ENCODE peak calls at places on chromosomes 3 and 15, in seven cellular contexts. One of them, this sample, is unnamed.
A peak's percentile ranks its signal among the peaks of the same experiment; 100 is the strongest.

GRCh38 chr3:181568248-181568647 is 143.5 kb upstream of the SOX2 start:
- DNase-seq in adrenal gland: no peak
- DNase-seq in RWPE1: peak; percentile 5
- DNase-seq in kidney tubule cell: no peak
- DNase-seq in stimulated activated CD4-positive, alpha-beta T cell treated with anti-CD3 and anti-CD28 coated beads, Interleukin-12 subunit alpha, Interleukin-12 subunit beta, amount 100 ng/mL, for 24 hours: no peak
- DNase-seq in HEK293T: no peak
- DNase-seq in activated T-cell treated with anti-CD3 and anti-CD28 coated beads, Interleukin-2, amount 50 U/mL, for 72 hours: no peak
- DNase-seq in this sample: no peak

GRCh38 chr3:119098620-119099222 is 47.2 kb upstream of the TEX55 start:
- DNase-seq in adrenal gland: peak; percentile 28
- DNase-seq in RWPE1: peak; percentile 36
- DNase-seq in kidney tubule cell: peak; percentile 46
- DNase-seq in stimulated activated CD4-positive, alpha-beta T cell treated with anti-CD3 and anti-CD28 coated beads, Interleukin-12 subunit alpha, Interleukin-12 subunit beta, amount 100 ng/mL, for 24 hours: no peak
- DNase-seq in HEK293T: peak; percentile 33
- DNase-seq in activated T-cell treated with anti-CD3 and anti-CD28 coated beads, Interleukin-2, amount 50 U/mL, for 72 hours: no peak
- DNase-seq in this sample: no peak

GRCh38 chr15:51223771-51224229 is 114.6 kb downstream of the CYP19A1 start:
- DNase-seq in adrenal gland: no peak
- DNase-seq in RWPE1: no peak
- DNase-seq in kidney tubule cell: peak; percentile 84
- DNase-seq in stimulated activated CD4-positive, alpha-beta T cell treated with anti-CD3 and anti-CD28 coated beads, Interleukin-12 subunit alpha, Interleukin-12 subunit beta, amount 100 ng/mL, for 24 hours: no peak
- DNase-seq in HEK293T: no peak
- DNase-seq in activated T-cell treated with anti-CD3 and anti-CD28 coated beads, Interleukin-2, amount 50 U/mL, for 72 hours: no peak
- DNase-seq in this sample: no peak

GRCh38 chr3:105369501-105370371 is 3.0 kb downstream of the ALCAM start:
- DNase-seq in adrenal gland: peak; percentile 74
- DNase-seq in RWPE1: peak; percentile 16
- DNase-seq in kidney tubule cell: peak; percentile 75
- DNase-seq in stimulated activated CD4-positive, alpha-beta T cell treated with anti-CD3 and anti-CD28 coated beads, Interleukin-12 subunit alpha, Interleukin-12 subunit beta, amount 100 ng/mL, for 24 hours: peak; percentile 2
- DNase-seq in HEK293T: peak; percentile 28
- DNase-seq in activated T-cell treated with anti-CD3 and anti-CD28 coated beads, Interleukin-2, amount 50 U/mL, for 72 hours: peak; percentile 60
- DNase-seq in this sample: peak; percentile 50

GRCh38 chr15:70480196-70480856 is 283.0 kb downstream of the UACA start:
- DNase-seq in adrenal gland: no peak
- DNase-seq in RWPE1: no peak
- DNase-seq in kidney tubule cell: no peak
- DNase-seq in stimulated activated CD4-positive, alpha-beta T cell treated with anti-CD3 and anti-CD28 coated beads, Interleukin-12 subunit alpha, Interleukin-12 subunit beta, amount 100 ng/mL, for 24 hours: peak; percentile 35
- DNase-seq in HEK293T: no peak
- DNase-seq in activated T-cell treated with anti-CD3 and anti-CD28 coated beads, Interleukin-2, amount 50 U/mL, for 72 hours: peak; percentile 86
- DNase-seq in this sample: peak; percentile 76

GRCh38 chr15:66906660-66907059 is 158.7 kb upstream of the SMAD3 start:
- DNase-seq in adrenal gland: no peak
- DNase-seq in RWPE1: no peak
- DNase-seq in kidney tubule cell: no peak
- DNase-seq in stimulated activated CD4-positive, alpha-beta T cell treated with anti-CD3 and anti-CD28 coated beads, Interleukin-12 subunit alpha, Interleukin-12 subunit beta, amount 100 ng/mL, for 24 hours: no peak
- DNase-seq in HEK293T: no peak
- DNase-seq in activated T-cell treated with anti-CD3 and anti-CD28 coated beads, Interleukin-2, amount 50 U/mL, for 72 hours: no peak
- DNase-seq in this sample: no peak

GRCh38 chr3:108319428-108320053 is 23.2 kb downstream of the HHLA2 start:
- DNase-seq in adrenal gland: no peak
- DNase-seq in RWPE1: no peak
- DNase-seq in kidney tubule cell: no peak
- DNase-seq in stimulated activated CD4-positive, alpha-beta T cell treated with anti-CD3 and anti-CD28 coated beads, Interleukin-12 subunit alpha, Interleukin-12 subunit beta, amount 100 ng/mL, for 24 hours: no peak
- DNase-seq in HEK293T: no peak
- DNase-seq in activated T-cell treated with anti-CD3 and anti-CD28 coated beads, Interleukin-2, amount 50 U/mL, for 72 hours: no peak
- DNase-seq in this sample: no peak

GRCh38 chr3:101049532-101049931 is 56.3 kb upstream of the ABI3BP start:
- DNase-seq in adrenal gland: no peak
- DNase-seq in RWPE1: no peak
- DNase-seq in kidney tubule cell: no peak
- DNase-seq in stimulated activated CD4-positive, alpha-beta T cell treated with anti-CD3 and anti-CD28 coated beads, Interleukin-12 subunit alpha, Interleukin-12 subunit beta, amount 100 ng/mL, for 24 hours: no peak
- DNase-seq in HEK293T: no peak
- DNase-seq in activated T-cell treated with anti-CD3 and anti-CD28 coated beads, Interleukin-2, amount 50 U/mL, for 72 hours: no peak
- DNase-seq in this sample: no peak

GRCh38 chr3:73563896-73564582 is 60.7 kb downstream of the PDZRN3 start:
- DNase-seq in adrenal gland: no peak
- DNase-seq in RWPE1: no peak
- DNase-seq in kidney tubule cell: peak; percentile 80
- DNase-seq in stimulated activated CD4-positive, alpha-beta T cell treated with anti-CD3 and anti-CD28 coated beads, Interleukin-12 subunit alpha, Interleukin-12 subunit beta, amount 100 ng/mL, for 24 hours: no peak
- DNase-seq in HEK293T: no peak
- DNase-seq in activated T-cell treated with anti-CD3 and anti-CD28 coated beads, Interleukin-2, amount 50 U/mL, for 72 hours: no peak
- DNase-seq in this sample: no peak

GRCh38 chr3:170437151-170437550 is 18.5 kb downstream of the CLDN11 start:
- DNase-seq in adrenal gland: no peak
- DNase-seq in RWPE1: no peak
- DNase-seq in kidney tubule cell: no peak
- DNase-seq in stimulated activated CD4-positive, alpha-beta T cell treated with anti-CD3 and anti-CD28 coated beads, Interleukin-12 subunit alpha, Interleukin-12 subunit beta, amount 100 ng/mL, for 24 hours: no peak
- DNase-seq in HEK293T: no peak
- DNase-seq in activated T-cell treated with anti-CD3 and anti-CD28 coated beads, Interleukin-2, amount 50 U/mL, for 72 hours: no peak
- DNase-seq in this sample: no peak

GRCh38 chr3:131526801-131527347 is 24.1 kb upstream of the MRPL3 start:
- DNase-seq in adrenal gland: peak; percentile 59
- DNase-seq in RWPE1: no peak
- DNase-seq in kidney tubule cell: peak; percentile 70
- DNase-seq in stimulated activated CD4-positive, alpha-beta T cell treated with anti-CD3 and anti-CD28 coated beads, Interleukin-12 subunit alpha, Interleukin-12 subunit beta, amount 100 ng/mL, for 24 hours: no peak
- DNase-seq in HEK293T: no peak
- DNase-seq in activated T-cell treated with anti-CD3 and anti-CD28 coated beads, Interleukin-2, amount 50 U/mL, for 72 hours: peak; percentile 25
- DNase-seq in this sample: peak; percentile 18

GRCh38 chr3:167031364-167032049 is 348.6 kb downstream of the ZBBX start:
- DNase-seq in adrenal gland: no peak
- DNase-seq in RWPE1: no peak
- DNase-seq in kidney tubule cell: no peak
- DNase-seq in stimulated activated CD4-positive, alpha-beta T cell treated with anti-CD3 and anti-CD28 coated beads, Interleukin-12 subunit alpha, Interleukin-12 subunit beta, amount 100 ng/mL, for 24 hours: no peak
- DNase-seq in HEK293T: no peak
- DNase-seq in activated T-cell treated with anti-CD3 and anti-CD28 coated beads, Interleukin-2, amount 50 U/mL, for 72 hours: no peak
- DNase-seq in this sample: no peak

GRCh38 chr15:101359365-101359947 is 64.4 kb upstream of the SNRPA1 start:
- DNase-seq in adrenal gland: no peak
- DNase-seq in RWPE1: peak; percentile 91
- DNase-seq in kidney tubule cell: peak; percentile 9
- DNase-seq in stimulated activated CD4-positive, alpha-beta T cell treated with anti-CD3 and anti-CD28 coated beads, Interleukin-12 subunit alpha, Interleukin-12 subunit beta, amount 100 ng/mL, for 24 hours: no peak
- DNase-seq in HEK293T: no peak
- DNase-seq in activated T-cell treated with anti-CD3 and anti-CD28 coated beads, Interleukin-2, amount 50 U/mL, for 72 hours: no peak
- DNase-seq in this sample: no peak

GRCh38 chr3:44554626-44555592 is at the start of gene ZKSCAN7:
- DNase-seq in adrenal gland: peak; percentile 50
- DNase-seq in RWPE1: peak; percentile 35
- DNase-seq in kidney tubule cell: peak; percentile 69
- DNase-seq in stimulated activated CD4-positive, alpha-beta T cell treated with anti-CD3 and anti-CD28 coated beads, Interleukin-12 subunit alpha, Interleukin-12 subunit beta, amount 100 ng/mL, for 24 hours: peak; percentile 17
- DNase-seq in HEK293T: no peak
- DNase-seq in activated T-cell treated with anti-CD3 and anti-CD28 coated beads, Interleukin-2, amount 50 U/mL, for 72 hours: peak; percentile 62
- DNase-seq in this sample: peak; percentile 70

GRCh38 chr3:147424325-147424910 is 15.3 kb downstream of the ZIC1 start:
- DNase-seq in adrenal gland: no peak
- DNase-seq in RWPE1: no peak
- DNase-seq in kidney tubule cell: no peak
- DNase-seq in stimulated activated CD4-positive, alpha-beta T cell treated with anti-CD3 and anti-CD28 coated beads, Interleukin-12 subunit alpha, Interleukin-12 subunit beta, amount 100 ng/mL, for 24 hours: no peak
- DNase-seq in HEK293T: no peak
- DNase-seq in activated T-cell treated with anti-CD3 and anti-CD28 coated beads, Interleukin-2, amount 50 U/mL, for 72 hours: no peak
- DNase-seq in this sample: no peak